ENCODE peak calls at places on chromosomes 5 and 9, in eight cellular contexts. V, Q, T, L, J, N, U and H are unnamed samples.

GRCh38 chr9:14071484-14071883 is 242.5 kb downstream of the NFIB start:
- DNase-seq in V (no peak), Q (no peak), T (no peak), L (no peak), J (peak), N (no peak), U (no peak), H (no peak)

GRCh38 chr5:16934123-16934522 is 2.0 kb downstream of the MYO10 start:
- DNase-seq in V (peak), Q (no peak), T (peak), L (no peak), J (peak), N (peak), U (peak), H (no peak)

GRCh38 chr5:5666076-5666365 is 243.5 kb downstream of the ICE1 start:
- DNase-seq in V (no peak), Q (no peak), T (no peak), L (no peak), J (no peak), N (no peak), U (no peak), H (no peak)

GRCh38 chr5:36357391-36357790 is 55.7 kb upstream of the RANBP3L start:
- DNase-seq in V (no peak), Q (no peak), T (no peak), L (no peak), J (no peak), N (no peak), U (no peak), H (no peak)

GRCh38 chr9:5971740-5972139 is 43.7 kb downstream of the RANBP6 start:
- DNase-seq in V (no peak), Q (no peak), T (no peak), L (no peak), J (no peak), N (no peak), U (no peak), H (no peak)

GRCh38 chr5:98492258-98492657 is 281.2 kb upstream of the RGMB start:
- DNase-seq in V (no peak), Q (no peak), T (no peak), L (no peak), J (no peak), N (no peak), U (no peak), H (no peak)

GRCh38 chr5:178341091-178341960 is 108.7 kb upstream of the PHYKPL start:
- DNase-seq in V (no peak), Q (no peak), T (no peak), L (no peak), J (no peak), N (no peak), U (no peak), H (no peak)

GRCh38 chr9:1454211-1454979 is 404.2 kb downstream of the DMRT2 start:
- DNase-seq in V (no peak), Q (peak), T (no peak), L (no peak), J (no peak), N (no peak), U (no peak), H (no peak)

GRCh38 chr5:78361226-78361993 is 993 bp downstream of the SCAMP1 start:
- DNase-seq in V (peak), Q (peak), T (peak), L (no peak), J (peak), N (peak), U (no peak), H (no peak)

GRCh38 chr5:139383275-139383992 is at the start of gene SLC23A1:
- DNase-seq in V (no peak), Q (no peak), T (no peak), L (no peak), J (no peak), N (no peak), U (no peak), H (no peak)

GRCh38 chr9:69824497-69825252 is 4.1 kb downstream of the CFAP95 start:
- DNase-seq in V (no peak), Q (no peak), T (no peak), L (no peak), J (no peak), N (no peak), U (no peak), H (no peak)